ENCODE peak calls at places on chromosomes 7 and 10, in ten cellular contexts. D, Q, T, R, C, B, J, O, V and Z are unnamed samples.

GRCh38 chr7:104643587-104644217 is 315.3 kb downstream of the LHFPL3 start:
- DNase-seq in D (peak), Q (no peak), T (no peak), R (peak), C (no peak), B (peak), J (peak), O (no peak), V (no peak), Z (no peak)

GRCh38 chr10:69576334-69577011 is 3.3 kb upstream of the NEUROG3 start:
- DNase-seq in D (peak), Q (no peak), T (no peak), R (no peak), C (no peak), B (no peak), J (no peak), O (no peak), V (no peak), Z (no peak)

GRCh38 chr7:27174077-27175004 is at the start of gene HOXA10:
- DNase-seq in D (peak), Q (no peak), T (no peak), R (no peak), C (peak), B (no peak), J (no peak), O (no peak), V (no peak), Z (no peak)

GRCh38 chr7:33109758-33110238 is 594 bp upstream of the RP9 start:
- DNase-seq in D (no peak), Q (no peak), T (no peak), R (no peak), C (no peak), B (no peak), J (no peak), O (no peak), V (no peak), Z (no peak)

GRCh38 chr7:124387056-124387455 is 354.2 kb upstream of the TMEM229A start:
- DNase-seq in D (no peak), Q (no peak), T (no peak), R (no peak), C (no peak), B (no peak), J (no peak), O (no peak), V (no peak), Z (no peak)

GRCh38 chr7:134351424-134351823 is 34.7 kb upstream of the SLC35B4 start:
- DNase-seq in D (no peak), Q (no peak), T (no peak), R (no peak), C (peak), B (no peak), J (no peak), O (no peak), V (no peak), Z (no peak)

GRCh38 chr7:108103566-108104298 is 26.4 kb downstream of the LAMB4 start:
- DNase-seq in D (no peak), Q (no peak), T (peak), R (peak), C (no peak), B (no peak), J (no peak), O (no peak), V (no peak), Z (no peak)

GRCh38 chr7:92875719-92876118 is 39.3 kb upstream of the CDK6 start:
- DNase-seq in D (no peak), Q (no peak), T (no peak), R (peak), C (no peak), B (no peak), J (no peak), O (no peak), V (no peak), Z (no peak)

GRCh38 chr10:68871105-68871711 is 29.9 kb upstream of the DDX50 start:
- DNase-seq in D (peak), Q (no peak), T (no peak), R (peak), C (no peak), B (no peak), J (no peak), O (no peak), V (no peak), Z (no peak)

GRCh38 chr7:64300641-64301405 is 12.9 kb upstream of the ZNF736 start:
- DNase-seq in D (no peak), Q (no peak), T (no peak), R (no peak), C (no peak), B (no peak), J (no peak), O (no peak), V (no peak), Z (no peak)

DNA sequence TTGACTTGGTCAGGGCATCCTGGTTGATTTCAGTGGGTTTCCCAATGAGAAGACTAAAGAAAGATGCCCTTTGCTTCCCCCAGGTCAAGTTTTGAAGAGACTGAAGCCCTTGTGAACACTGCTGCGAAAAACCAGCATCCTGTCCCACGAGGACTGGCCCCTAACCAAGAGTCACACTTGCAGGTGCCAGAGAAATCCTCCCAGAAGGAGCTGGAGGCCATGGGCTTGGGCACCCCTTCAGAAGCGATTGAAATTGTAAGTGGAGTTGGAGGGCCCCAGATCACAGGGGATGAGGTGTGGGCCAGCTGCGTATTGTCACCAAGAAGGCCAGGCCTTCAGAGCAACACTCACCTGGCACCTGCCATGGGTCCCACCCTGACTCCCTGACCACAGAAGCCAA is 43.3 kb upstream of the BTBD16 start:
- DNase-seq in D (no peak), Q (no peak), T (no peak), R (no peak), C (no peak), B (no peak), J (no peak), O (no peak), V (no peak), Z (no peak)
- TF ChIP-seq CTCF in D (no peak), Q (no peak), T (no peak), R (no peak), C (no peak), B (no peak), J (no peak), O (no peak), V (no peak), Z (no peak)

GRCh38 chr7:73919694-73920375 is 58.9 kb downstream of the TMEM270 start:
- DNase-seq in D (no peak), Q (no peak), T (no peak), R (no peak), C (no peak), B (no peak), J (no peak), O (no peak), V (no peak), Z (no peak)
- H3K4me3 ChIP-seq in D (peak), Q (no peak), T (no peak), R (no peak), C (no peak), B (no peak), J (no peak), O (no peak), V (no peak), Z (no peak)

DNA sequence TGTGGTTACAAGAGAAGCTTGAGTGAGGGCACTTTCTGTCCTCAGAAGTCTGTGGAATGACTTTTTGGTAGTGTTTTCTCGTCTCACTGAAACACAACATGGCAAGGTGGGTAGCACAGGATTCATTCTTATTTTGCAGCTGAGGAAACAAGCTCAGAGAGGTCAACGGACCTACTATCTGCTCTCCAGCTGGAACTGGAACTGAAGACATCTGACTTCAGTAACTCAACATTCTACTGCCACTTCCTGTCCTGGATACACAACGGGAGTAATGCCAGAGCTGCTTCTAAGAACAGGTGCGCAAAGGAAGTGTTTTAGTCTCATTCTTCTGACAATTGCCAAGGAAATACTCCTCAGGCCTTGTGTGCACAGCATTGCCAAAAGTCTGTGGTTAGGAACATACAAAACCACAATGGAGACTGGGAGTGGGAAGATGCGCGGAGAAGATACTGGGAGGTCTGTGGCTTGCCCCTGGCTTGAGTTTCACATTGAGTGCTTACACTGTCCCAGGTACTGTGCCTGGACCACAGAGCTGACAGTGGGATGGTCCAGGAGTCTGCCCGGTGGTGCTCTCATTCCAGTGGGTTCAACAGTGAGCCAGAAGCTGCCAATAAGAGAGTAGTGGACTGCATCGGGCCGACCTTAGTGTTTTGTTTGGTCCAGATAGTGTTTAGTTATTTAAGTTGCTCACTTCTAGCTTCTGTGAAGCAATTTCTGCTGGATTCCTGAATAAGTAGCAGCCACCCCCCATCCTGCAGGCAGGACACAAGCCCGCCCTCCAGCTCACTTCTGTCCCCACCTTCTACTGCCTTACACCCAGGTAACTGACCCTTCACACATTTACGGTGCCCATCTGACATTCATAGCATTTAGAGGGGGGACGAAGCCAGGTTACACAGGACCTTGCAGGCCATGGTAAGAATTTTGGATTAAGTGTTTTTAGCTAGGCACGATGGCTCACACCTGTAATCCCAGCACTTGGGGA is 10.4 kb downstream of the TBL2 start:
- DNase-seq in D (no peak), Q (no peak), T (no peak), R (no peak), C (no peak), B (no peak), J (no peak), O (no peak), V (no peak), Z (no peak)
- TF ChIP-seq CTCF in D (no peak), Q (no peak), T (no peak), R (no peak), C (no peak), B (no peak), J (no peak), O (no peak), V (no peak), Z (no peak)

DNA sequence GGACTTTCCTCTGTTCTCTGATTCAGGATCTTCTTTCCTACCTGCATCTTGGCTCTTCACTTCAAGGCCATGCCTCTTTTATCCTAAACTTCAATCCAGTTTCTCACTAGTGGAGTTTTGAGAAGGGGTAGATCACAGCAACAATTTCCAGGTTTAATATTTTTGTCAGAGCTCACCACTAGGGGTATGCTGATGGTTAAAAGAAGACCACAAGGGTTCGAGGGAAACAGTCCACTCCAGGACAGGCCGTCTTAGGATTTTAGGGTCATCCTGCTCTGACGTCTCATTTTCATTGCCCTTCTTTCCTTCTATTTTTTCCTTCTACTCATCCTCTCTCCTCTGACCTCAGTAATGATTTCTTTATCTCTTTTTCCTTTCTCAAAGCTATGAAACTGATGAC is 11.3 kb downstream of the STAG3 start:
- DNase-seq in D (no peak), Q (no peak), T (no peak), R (no peak), C (no peak), B (no peak), J (peak), O (no peak), V (no peak), Z (no peak)
- H3K4me3 ChIP-seq in D (no peak), Q (no peak), T (no peak), R (no peak), C (no peak), B (no peak), J (peak), O (no peak), V (no peak), Z (no peak)

GRCh38 chr7:24933298-24933697 is 46.7 kb downstream of the OSBPL3 start:
- DNase-seq in D (no peak), Q (no peak), T (no peak), R (no peak), C (no peak), B (no peak), J (no peak), O (no peak), V (no peak), Z (no peak)
- TF ChIP-seq CTCF in D (no peak), Q (no peak), T (no peak), R (no peak), C (no peak), B (no peak), J (no peak), O (no peak), V (no peak), Z (no peak)

GRCh38 chr7:157566631-157567006 is 229.8 kb downstream of the DNAJB6 start:
- DNase-seq in D (no peak), Q (no peak), T (no peak), R (no peak), C (no peak), B (no peak), J (no peak), O (no peak), V (no peak), Z (no peak)

GRCh38 chr7:157564518-157565177 is 227.8 kb downstream of the DNAJB6 start:
- DNase-seq in D (no peak), Q (no peak), T (no peak), R (peak), C (no peak), B (no peak), J (no peak), O (no peak), V (no peak), Z (no peak)

GRCh38 chr7:157567666-157568065 is 230.9 kb downstream of the DNAJB6 start:
- DNase-seq in D (no peak), Q (no peak), T (no peak), R (no peak), C (no peak), B (no peak), J (no peak), O (no peak), V (no peak), Z (no peak)

GRCh38 chr7:157565981-157566630 is 229.3 kb downstream of the DNAJB6 start:
- DNase-seq in D (no peak), Q (no peak), T (no peak), R (no peak), C (no peak), B (no peak), J (no peak), O (no peak), V (no peak), Z (no peak)

GRCh38 chr7:157565201-157565626 is 228.4 kb downstream of the DNAJB6 start:
- DNase-seq in D (no peak), Q (no peak), T (no peak), R (peak), C (no peak), B (no peak), J (no peak), O (no peak), V (no peak), Z (no peak)
- H3K4me3 ChIP-seq in D (no peak), Q (no peak), T (no peak), R (no peak), C (no peak), B (no peak), J (no peak), O (no peak), V (no peak), Z (no peak)

DNA sequence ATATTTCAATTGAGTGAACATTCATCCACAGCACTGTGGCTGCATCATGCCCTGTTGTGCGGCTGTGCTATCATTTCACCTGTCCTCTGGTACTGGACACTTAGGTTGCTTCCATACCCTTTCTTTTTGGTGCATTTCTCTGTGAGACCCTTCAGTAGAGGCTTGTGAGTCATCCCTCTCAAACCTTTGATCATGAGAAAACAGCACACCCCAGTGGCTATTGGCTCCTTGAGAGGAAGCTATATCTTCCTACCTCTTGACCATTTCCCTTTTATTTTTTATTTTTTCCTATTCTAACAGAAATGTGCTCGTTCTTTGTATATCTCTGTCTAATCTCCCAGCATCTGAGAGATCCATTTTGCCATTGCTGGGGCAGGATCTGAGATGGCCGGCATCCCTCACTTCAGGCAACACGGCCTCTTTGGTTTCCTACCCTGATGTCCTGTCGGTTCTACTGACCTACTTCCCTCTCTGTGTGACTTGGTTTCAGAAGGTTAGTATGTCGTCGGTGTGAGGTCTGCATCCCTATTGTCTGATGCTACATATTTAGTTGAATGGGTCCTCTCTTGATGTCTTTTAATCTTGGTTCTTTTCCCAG is 23.8 kb upstream of the PIK3AP1 start:
- DNase-seq in D (peak), Q (no peak), T (no peak), R (peak), C (no peak), B (no peak), J (peak), O (no peak), V (peak), Z (no peak)
- TF ChIP-seq CTCF in D (peak), Q (no peak), T (peak), R (peak), C (peak), B (peak), J (peak), O (peak), V (peak), Z (peak)

GRCh38 chr10:93567277-93568104 is 1.0 kb downstream of the FFAR4 start:
- DNase-seq in D (no peak), Q (no peak), T (no peak), R (no peak), C (no peak), B (no peak), J (no peak), O (no peak), V (no peak), Z (no peak)
- H3K4me3 ChIP-seq in D (peak), Q (peak), T (peak), R (no peak), C (peak), B (no peak), J (no peak), O (no peak), V (no peak), Z (no peak)